ENCODE peak calls at places on chromosomes 5 and 9, in five cellular contexts. R is cardiac muscle cell, D is cardiac fibroblast, F is Peyer's patch, S is fibroblast of mammary gland. I is an unnamed sample.

GRCh38 chr5:135662683-135663082 is 83.9 kb upstream of the CXCL14 start:
- DNase-seq in R (no peak), D (no peak), F (no peak), S (no peak), I (no peak)

GRCh38 chr5:112485802-112486427 is 66.8 kb upstream of the EPB41L4A start:
- DNase-seq in R (peak), D (no peak), F (no peak), S (no peak), I (peak)

GRCh38 chr5:139382371-139382770 is 726 bp downstream of the SLC23A1 start:
- DNase-seq in R (no peak), D (no peak), F (no peak), S (no peak), I (no peak)

GRCh38 chr5:43917925-43918324 is 314.9 kb downstream of the NNT start:
- DNase-seq in R (no peak), D (no peak), F (no peak), S (no peak), I (no peak)

GRCh38 chr9:130642926-130643325 is 21.5 kb upstream of the PRDM12 start:
- DNase-seq in R (no peak), D (no peak), F (no peak), S (no peak), I (no peak)

GRCh38 chr9:87885484-87886189 is 3.0 kb downstream of the SPATA31E1 start:
- DNase-seq in R (no peak), D (no peak), F (no peak), S (no peak), I (no peak)

GRCh38 chr9:91295357-91295756 is 66.4 kb downstream of the AUH start:
- DNase-seq in R (no peak), D (no peak), F (no peak), S (no peak), I (no peak)

GRCh38 chr5:169706758-169707450 is 69.8 kb downstream of the DOCK2 start:
- DNase-seq in R (peak), D (peak), F (no peak), S (peak), I (peak)

GRCh38 chr5:172792693-172793570 is 21.9 kb upstream of the DUSP1 start:
- DNase-seq in R (no peak), D (no peak), F (no peak), S (no peak), I (no peak)

GRCh38 chr9:88772602-88773001 is 218.7 kb upstream of the S1PR3 start:
- DNase-seq in R (no peak), D (peak), F (no peak), S (peak), I (no peak)

GRCh38 chr5:102986074-102986473 is 133.9 kb downstream of the GIN1 start:
- DNase-seq in R (no peak), D (no peak), F (no peak), S (no peak), I (no peak)

GRCh38 chr9:28052104-28052503 is 478.8 kb upstream of the C9orf72 start:
- DNase-seq in R (no peak), D (no peak), F (no peak), S (no peak), I (no peak)

GRCh38 chr5:17105744-17106450 is 111.5 kb upstream of the BASP1 start:
- DNase-seq in R (peak), D (peak), F (no peak), S (peak), I (peak)

GRCh38 chr9:37938121-37938906 is 34.4 kb upstream of the SLC25A51 start:
- DNase-seq in R (peak), D (peak), F (no peak), S (peak), I (peak)

GRCh38 chr5:172429201-172429940 is 25.0 kb downstream of the SH3PXD2B start:
- DNase-seq in R (peak), D (peak), F (no peak), S (peak), I (peak)

DNA sequence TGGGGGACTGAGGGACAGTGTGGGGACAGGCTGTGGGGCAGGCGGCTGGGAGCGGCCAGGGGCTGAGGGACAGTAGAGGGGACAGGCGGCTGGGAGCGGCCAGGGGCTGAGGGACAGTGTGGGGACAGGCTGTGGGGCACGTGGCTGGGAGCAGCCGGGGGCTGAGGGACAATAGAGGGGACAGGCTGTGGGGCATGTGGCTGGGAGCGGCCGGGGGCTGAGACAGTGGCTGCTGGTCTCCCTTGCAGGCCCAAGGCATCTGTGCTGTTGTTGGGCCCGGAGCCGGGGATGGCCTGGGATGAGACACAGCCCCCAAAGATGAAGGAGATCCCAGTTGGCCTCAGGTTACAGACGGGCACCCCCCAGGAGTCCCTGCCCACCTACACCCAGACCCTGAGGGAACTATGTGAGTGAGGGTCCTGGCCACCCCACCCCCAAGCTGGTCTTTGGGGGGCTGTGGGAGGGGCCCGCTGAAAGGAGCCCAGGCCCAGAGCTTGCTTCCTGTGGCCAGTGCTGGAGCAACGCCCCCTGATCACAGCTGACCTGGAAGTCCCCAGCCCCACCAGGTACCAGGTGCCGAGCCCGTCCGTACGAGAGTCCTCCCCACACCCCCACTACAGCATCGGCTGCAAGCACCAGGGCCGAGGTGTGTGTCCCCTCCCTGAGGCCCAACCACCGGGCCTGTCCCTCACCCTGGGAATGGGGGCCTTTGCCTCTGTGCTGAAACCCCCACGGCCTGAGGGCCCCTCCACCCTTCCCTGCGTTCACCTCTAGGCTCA is 593 bp downstream of the STPG3 start:
- DNase-seq in R (no peak), D (no peak), F (no peak), S (no peak), I (no peak)
- H3K4me3 ChIP-seq in R (no peak), D (no peak), F (no peak), S (no peak), I (no peak)

GRCh38 chr5:3429962-3430361 is 165.7 kb upstream of the IRX1 start:
- DNase-seq in R (no peak), D (no peak), F (no peak), S (no peak), I (no peak)
- TF ChIP-seq CTCF in R (no peak), D (no peak), F (no peak), S (no peak), I (no peak)

DNA sequence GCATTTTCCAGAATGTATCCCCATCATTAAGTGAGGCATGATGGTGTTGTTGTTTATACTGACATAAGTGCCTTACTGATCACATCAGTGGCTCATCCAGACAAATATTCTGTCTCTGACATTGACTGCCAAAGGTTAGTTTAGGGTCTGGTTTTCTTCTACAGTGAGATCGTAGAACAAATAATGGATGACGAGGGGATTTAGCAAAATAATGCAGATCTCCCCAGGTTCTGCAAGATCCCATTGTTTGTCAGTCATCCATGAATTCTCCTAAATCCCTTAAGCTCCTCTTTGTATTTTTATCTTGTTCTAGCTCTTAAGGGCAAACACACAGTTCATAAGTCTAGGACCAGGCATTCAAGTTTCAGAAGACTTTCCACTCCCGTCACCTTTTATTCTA is 93.1 kb upstream of the DHFR start:
- DNase-seq in R (no peak), D (no peak), F (no peak), S (no peak), I (no peak)
- H3K4me3 ChIP-seq in R (no peak), D (no peak), F (no peak), S (no peak), I (no peak)

GRCh38 chr5:107949688-107950341 is 279.1 kb upstream of the EFNA5 start:
- DNase-seq in R (no peak), D (no peak), F (no peak), S (no peak), I (no peak)
- TF ChIP-seq CTCF in R (no peak), D (no peak), F (no peak), S (no peak), I (no peak)

GRCh38 chr5:119343766-119344165 is 12.1 kb upstream of the TNFAIP8 start:
- DNase-seq in R (peak), D (peak), F (peak), S (peak), I (no peak)

GRCh38 chr5:119346404-119346803 is 9.4 kb upstream of the TNFAIP8 start:
- DNase-seq in R (no peak), D (no peak), F (no peak), S (no peak), I (no peak)

GRCh38 chr5:119344231-119344630 is 11.6 kb upstream of the TNFAIP8 start:
- DNase-seq in R (no peak), D (no peak), F (no peak), S (no peak), I (no peak)

GRCh38 chr5:119347574-119347973 is 8.2 kb upstream of the TNFAIP8 start:
- DNase-seq in R (no peak), D (no peak), F (no peak), S (no peak), I (no peak)

GRCh38 chr5:119345861-119346260 is 10.0 kb upstream of the TNFAIP8 start:
- DNase-seq in R (no peak), D (no peak), F (no peak), S (no peak), I (no peak)
- H3K4me3 ChIP-seq in R (no peak), D (no peak), F (no peak), S (no peak), I (no peak)

GRCh38 chr5:160260881-160261815 is 31.8 kb downstream of the FABP6 start:
- DNase-seq in R (peak), D (peak), F (no peak), S (peak), I (peak)
- TF ChIP-seq CTCF in R (no peak), D (no peak), F (no peak), S (no peak), I (no peak)

GRCh38 chr9:13174906-13175639 is 104.4 kb downstream of the MPDZ start:
- DNase-seq in R (no peak), D (no peak), F (no peak), S (no peak), I (no peak)

GRCh38 chr9:13175732-13176131 is 103.8 kb downstream of the MPDZ start:
- DNase-seq in R (no peak), D (no peak), F (no peak), S (peak), I (no peak)

GRCh38 chr9:13171261-13171660 is 108.2 kb downstream of the MPDZ start:
- DNase-seq in R (peak), D (peak), F (no peak), S (no peak), I (peak)

DNA sequence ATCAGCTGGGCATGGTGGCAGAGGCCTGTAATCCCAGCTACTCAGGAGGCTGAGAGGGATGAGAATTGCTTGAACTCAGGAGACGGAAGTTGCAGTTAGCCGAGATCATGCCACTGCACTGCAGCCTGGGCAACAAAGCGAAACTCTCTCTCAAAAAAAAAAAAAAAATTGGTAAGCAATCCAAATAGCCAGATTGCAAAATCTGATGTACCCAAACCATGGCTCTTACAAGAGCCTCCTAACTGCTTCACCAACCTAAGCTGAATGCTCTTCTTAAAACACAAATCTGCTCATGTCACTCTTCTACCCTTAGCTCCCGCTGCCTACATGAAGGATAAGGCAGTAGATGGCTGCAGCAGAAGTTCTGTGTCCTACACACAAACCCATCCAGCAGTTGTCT is 105.9 kb downstream of the MPDZ start:
- DNase-seq in R (no peak), D (no peak), F (no peak), S (no peak), I (no peak)
- H3K4me3 ChIP-seq in R (no peak), D (no peak), F (no peak), S (no peak), I (no peak)